ENCODE peak calls at places on chromosomes 7 and 10, in four cellular contexts. E is adrenal gland, O is HepG2, B is heart left ventricle. L is an unnamed sample.

GRCh38 chr7:78601728-78602127 is 803.2 kb downstream of the PHTF2 start:
- DNase-seq in E (no peak), O (no peak), B (no peak), L (no peak)

GRCh38 chr7:1318661-1319060 is 86.0 kb downstream of the UNCX start:
- DNase-seq in E (no peak), O (no peak), B (no peak), L (no peak)

GRCh38 chr10:132401396-132402168 is 4.6 kb downstream of the PWWP2B start:
- DNase-seq in E (peak; percentile 34), O (no peak), B (peak; percentile 65), L (no peak)

GRCh38 chr7:132518102-132518838 is 58.0 kb downstream of the PLXNA4 start:
- DNase-seq in E (no peak), O (peak; percentile 20), B (no peak), L (peak; percentile 23)

GRCh38 chr10:90352288-90352687 is 505.6 kb downstream of the HTR7 start:
- DNase-seq in E (no peak), O (no peak), B (no peak), L (no peak)

GRCh38 chr7:15399446-15399845 is 162.4 kb downstream of the AGMO start:
- DNase-seq in E (no peak), O (no peak), B (no peak), L (no peak)

GRCh38 chr7:20928022-20928421 is 141.3 kb upstream of the SP8 start:
- DNase-seq in E (no peak), O (no peak), B (no peak), L (no peak)

GRCh38 chr10:62046522-62047239 is 145.2 kb downstream of the ARID5B start:
- DNase-seq in E (peak; percentile 38), O (peak; percentile 67), B (no peak), L (no peak)

GRCh38 chr10:35127289-35127891 is 744 bp downstream of the CREM start:
- DNase-seq in E (peak; percentile 75), O (peak; percentile 7), B (peak; percentile 85), L (peak; percentile 69)

GRCh38 chr7:55413442-55413841 is 48.3 kb downstream of the LANCL2 start:
- DNase-seq in E (no peak), O (no peak), B (no peak), L (no peak)

GRCh38 chr7:123846217-123846891 is 1.4 kb downstream of the HYAL4 start:
- DNase-seq in E (no peak), O (no peak), B (no peak), L (no peak)

GRCh38 chr10:28155726-28156125 is 147.1 kb downstream of the MPP7 start:
- DNase-seq in E (no peak), O (no peak), B (no peak), L (no peak)

GRCh38 chr7:74284781-74285259 is 4.4 kb upstream of the CLIP2 start:
- DNase-seq in E (no peak), O (no peak), B (no peak), L (no peak)

GRCh38 chr7:33076737-33077136 is 14.2 kb upstream of the NT5C3A start:
- DNase-seq in E (no peak), O (no peak), B (no peak), L (no peak)

GRCh38 chr7:96246972-96247371 is 74.9 kb downstream of the SLC25A13 start:
- DNase-seq in E (no peak), O (no peak), B (no peak), L (no peak)

GRCh38 chr10:125656523-125656922 is 26.4 kb downstream of the TEX36 start:
- DNase-seq in E (no peak), O (no peak), B (no peak), L (no peak)

GRCh38 chr7:69811682-69812344 is 213.5 kb downstream of the AUTS2 start:
- DNase-seq in E (no peak), O (no peak), B (no peak), L (no peak)

GRCh38 chr10:119413738-119414611 is 128.5 kb downstream of the RGS10 start:
- DNase-seq in E (no peak), O (no peak), B (peak; percentile 75), L (no peak)

GRCh38 chr10:100996678-100997363 is 2.8 kb upstream of the LZTS2 start:
- DNase-seq in E (peak; percentile 59), O (no peak), B (no peak), L (no peak)

GRCh38 chr7:3005257-3005656 is 38.4 kb downstream of the CARD11 start:
- DNase-seq in E (no peak), O (no peak), B (no peak), L (no peak)

GRCh38 chr7:115441033-115441432 is 519.1 kb downstream of the MDFIC start:
- DNase-seq in E (no peak), O (no peak), B (no peak), L (no peak)

GRCh38 chr10:103859161-103860141 is 4.1 kb upstream of the SH3PXD2A start:
- DNase-seq in E (peak; percentile 68), O (peak; percentile 72), B (no peak), L (no peak)

GRCh38 chr10:88592425-88592824 is 5.9 kb downstream of the LIPJ start:
- DNase-seq in E (no peak), O (no peak), B (no peak), L (no peak)

DNA sequence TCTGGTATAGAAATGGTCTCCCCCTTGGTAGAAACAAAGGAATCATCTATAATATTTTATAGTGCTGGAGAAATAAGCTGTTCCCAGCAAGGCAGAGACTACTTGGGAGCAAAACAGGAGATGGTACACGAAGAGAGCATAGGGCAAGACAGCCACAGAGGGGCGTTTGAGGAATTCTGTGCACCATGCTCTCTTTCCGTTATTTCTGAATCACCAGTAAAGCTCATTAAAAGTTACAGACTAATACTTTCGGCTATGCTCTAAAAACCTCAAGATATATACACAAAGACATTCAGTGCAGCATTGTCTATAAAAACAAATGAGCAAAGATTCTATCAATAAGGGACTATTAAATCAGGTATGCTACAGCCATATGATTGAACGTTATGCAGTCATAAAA is 68.5 kb upstream of the FHIP2A start:
- DNase-seq in E (no peak), O (no peak), B (no peak), L (no peak)
- TF ChIP-seq CTCF in E (no peak), O (no peak), B (no peak), L (no peak)

DNA sequence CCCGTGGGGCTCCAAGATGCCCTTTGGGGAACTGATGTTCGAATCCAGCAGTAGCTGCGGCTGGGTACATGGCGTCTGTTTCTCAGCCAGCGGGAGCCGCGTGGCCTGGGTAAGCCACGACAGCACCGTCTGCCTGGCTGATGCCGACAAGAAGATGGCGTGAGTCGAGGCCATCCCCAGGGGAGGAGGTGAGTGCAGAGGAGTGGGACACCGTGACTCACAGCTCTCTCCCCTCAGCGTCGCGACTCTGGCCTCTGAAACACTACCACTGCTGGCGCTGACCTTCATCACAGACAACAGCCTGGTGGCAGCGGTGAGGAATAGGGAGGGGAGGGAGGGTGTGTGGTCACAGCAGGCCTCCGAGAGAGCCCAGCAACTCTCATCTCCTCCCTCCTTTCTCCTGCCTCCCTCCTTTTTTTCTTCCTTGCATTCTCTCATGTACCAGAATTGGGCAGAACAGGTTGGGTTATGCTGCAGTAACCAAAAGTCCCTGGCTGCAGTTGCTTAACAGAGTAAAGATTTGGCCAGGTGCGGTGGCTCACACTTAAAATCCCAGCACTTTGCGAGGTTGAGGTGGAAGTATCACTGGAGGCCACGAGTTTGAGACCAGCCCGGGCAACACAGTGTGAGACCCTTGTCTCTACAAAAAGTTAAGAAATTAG is 16.5 kb downstream of the ARPC1B start:
- DNase-seq in E (no peak), O (no peak), B (peak; percentile 35), L (peak; percentile 73)
- H3K4me3 ChIP-seq in E (no peak overlapping the region), O (no peak overlapping the region), B (no peak overlapping the region), L (no peak overlapping the region)

DNA sequence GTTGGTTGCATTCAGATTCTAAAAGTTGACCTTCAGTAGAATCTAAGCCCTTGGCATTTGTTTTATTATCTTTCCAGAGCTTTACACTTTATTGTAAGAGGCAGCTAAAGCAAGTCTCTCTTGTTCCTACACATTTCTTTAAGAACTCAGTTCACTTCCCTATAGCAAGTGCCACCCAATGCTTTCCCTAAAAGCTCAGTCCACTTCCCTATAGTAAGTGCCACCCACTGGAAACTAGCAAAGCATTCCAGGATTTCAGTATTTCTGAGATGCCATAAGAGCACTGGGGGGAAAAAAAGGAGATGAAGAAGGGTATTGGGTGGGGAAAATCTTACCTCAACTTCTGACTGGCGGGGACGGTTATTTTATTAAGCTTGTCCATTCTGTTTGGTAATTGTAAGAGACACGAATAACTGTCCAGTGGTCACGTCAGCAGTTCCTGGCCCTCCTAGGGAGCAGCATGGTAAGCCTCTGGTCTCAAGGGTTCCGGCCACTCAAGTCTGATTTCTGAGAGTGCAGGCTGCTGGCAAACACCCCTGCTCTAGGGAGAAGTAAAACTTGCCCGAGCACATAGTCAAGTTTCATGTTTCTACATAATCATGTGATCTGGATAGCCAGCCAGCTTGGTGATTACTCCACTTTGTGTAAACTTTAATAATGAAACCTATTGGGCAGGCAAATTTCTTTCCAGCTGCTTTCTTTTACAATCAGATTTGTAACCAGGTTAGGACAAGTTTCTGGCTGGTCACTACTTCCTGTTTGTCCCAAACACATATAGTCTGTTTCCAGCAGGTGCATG is at the start of gene BLNK:
- DNase-seq in E (peak; percentile 52), O (no peak), B (no peak), L (peak; percentile 65)
- H3K27ac ChIP-seq in E (no peak within 1 kb of the TSS), O (no peak within 1 kb of the TSS), B (no peak within 1 kb of the TSS), L (peak within 1 kb of the TSS; percentile 77)

DNA sequence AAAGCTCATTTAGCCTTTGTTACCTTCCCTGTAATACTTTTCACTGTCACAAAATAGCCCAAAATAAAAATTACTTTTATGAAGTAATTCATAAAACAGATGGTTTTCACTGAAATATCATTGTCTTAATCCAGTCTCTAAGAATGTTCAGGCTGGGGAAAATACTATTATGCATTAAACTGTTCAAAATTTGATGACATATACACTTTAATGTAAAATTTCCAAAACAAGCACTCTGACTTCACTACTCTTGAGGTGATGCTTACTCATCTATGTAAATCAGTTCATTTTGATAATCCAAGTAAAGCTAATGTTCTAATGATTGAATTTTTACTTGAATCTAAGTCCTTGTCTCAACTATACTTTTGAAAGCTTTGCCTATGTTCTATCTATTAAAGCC is 127.9 kb downstream of the KMT2C start:
- DNase-seq in E (no peak), O (no peak), B (no peak), L (no peak)
- TF ChIP-seq CTCF in E (no peak), O (no peak), B (no peak), L (no peak)

L was measured in left lung.